ENCODE peak calls at places on chromosomes 2 and 18, in eight cellular contexts. One of them, this sample, is unnamed.

GRCh38 chr18:12283256-12283655 is 24.8 kb upstream of the TUBB6 start:
- DNase-seq in HCEC 1CT: peak; percentile 65
- DNase-seq in 8988T: peak; percentile 78
- DNase-seq in AG10803: peak; percentile 26
- DNase-seq in hypothalamus: no peak
- DNase-seq in hepatocyte: no peak
- DNase-seq in GM19239: no peak
- DNase-seq in left colon: no peak
- DNase-seq in this sample: peak; percentile 29

GRCh38 chr2:98324181-98324580 is 22.1 kb upstream of the CNGA3 start:
- DNase-seq in HCEC 1CT: peak; percentile 91
- DNase-seq in 8988T: no peak
- DNase-seq in AG10803: no peak
- DNase-seq in hypothalamus: no peak
- DNase-seq in hepatocyte: no peak
- DNase-seq in GM19239: no peak
- DNase-seq in left colon: no peak
- DNase-seq in this sample: no peak

GRCh38 chr2:108922141-108922915 is 66.7 kb downstream of the EDAR start:
- DNase-seq in HCEC 1CT: peak; percentile 40
- DNase-seq in 8988T: no peak
- DNase-seq in AG10803: peak; percentile 25
- DNase-seq in hypothalamus: no peak
- DNase-seq in hepatocyte: no peak
- DNase-seq in GM19239: no peak
- DNase-seq in left colon: peak; percentile 25
- DNase-seq in this sample: no peak

GRCh38 chr2:219947575-219947974 is 320.1 kb downstream of the SLC4A3 start:
- DNase-seq in HCEC 1CT: peak; percentile 58
- DNase-seq in 8988T: no peak
- DNase-seq in AG10803: peak; percentile 62
- DNase-seq in hypothalamus: no peak
- DNase-seq in hepatocyte: no peak
- DNase-seq in GM19239: no peak
- DNase-seq in left colon: no peak
- DNase-seq in this sample: no peak

GRCh38 chr2:26333286-26333685 is 12.7 kb upstream of the SELENOI start:
- DNase-seq in HCEC 1CT: no peak
- DNase-seq in 8988T: no peak
- DNase-seq in AG10803: no peak
- DNase-seq in hypothalamus: no peak
- DNase-seq in hepatocyte: peak; percentile 77
- DNase-seq in GM19239: no peak
- DNase-seq in left colon: no peak
- DNase-seq in this sample: peak; percentile 85

GRCh38 chr2:167509585-167509984 is 621.3 kb downstream of the XIRP2 start:
- DNase-seq in HCEC 1CT: peak; percentile 87
- DNase-seq in 8988T: no peak
- DNase-seq in AG10803: peak; percentile 13
- DNase-seq in hypothalamus: no peak
- DNase-seq in hepatocyte: peak; percentile 31
- DNase-seq in GM19239: no peak
- DNase-seq in left colon: no peak
- DNase-seq in this sample: peak; percentile 60

GRCh38 chr18:35592298-35592697 is 10.8 kb downstream of the GALNT1 start:
- DNase-seq in HCEC 1CT: no peak
- DNase-seq in 8988T: no peak
- DNase-seq in AG10803: no peak
- DNase-seq in hypothalamus: no peak
- DNase-seq in hepatocyte: no peak
- DNase-seq in GM19239: no peak
- DNase-seq in left colon: no peak
- DNase-seq in this sample: no peak

GRCh38 chr2:181682795-181683517 is 2.6 kb upstream of the NEUROD1 start:
- DNase-seq in HCEC 1CT: no peak
- DNase-seq in 8988T: peak; percentile 27
- DNase-seq in AG10803: no peak
- DNase-seq in hypothalamus: no peak
- DNase-seq in hepatocyte: no peak
- DNase-seq in GM19239: no peak
- DNase-seq in left colon: no peak
- DNase-seq in this sample: no peak

GRCh38 chr2:229363126-229363814 is 92.2 kb upstream of the PID1 start:
- DNase-seq in HCEC 1CT: no peak
- DNase-seq in 8988T: no peak
- DNase-seq in AG10803: peak; percentile 68
- DNase-seq in hypothalamus: no peak
- DNase-seq in hepatocyte: no peak
- DNase-seq in GM19239: no peak
- DNase-seq in left colon: no peak
- DNase-seq in this sample: no peak

GRCh38 chr18:32684940-32685339 is 87.9 kb downstream of the KLHL14 start:
- DNase-seq in HCEC 1CT: no peak
- DNase-seq in 8988T: no peak
- DNase-seq in AG10803: no peak
- DNase-seq in hypothalamus: no peak
- DNase-seq in hepatocyte: no peak
- DNase-seq in GM19239: no peak
- DNase-seq in left colon: no peak
- DNase-seq in this sample: no peak

GRCh38 chr2:215697496-215697895 is 261.6 kb upstream of the FN1 start:
- DNase-seq in HCEC 1CT: no peak
- DNase-seq in 8988T: no peak
- DNase-seq in AG10803: no peak
- DNase-seq in hypothalamus: no peak
- DNase-seq in hepatocyte: no peak
- DNase-seq in GM19239: no peak
- DNase-seq in left colon: no peak
- DNase-seq in this sample: no peak

GRCh38 chr18:74857901-74858300 is 260.2 kb downstream of the ZNF407 start:
- DNase-seq in HCEC 1CT: no peak
- DNase-seq in 8988T: no peak
- DNase-seq in AG10803: no peak
- DNase-seq in hypothalamus: no peak
- DNase-seq in hepatocyte: no peak
- DNase-seq in GM19239: no peak
- DNase-seq in left colon: no peak
- DNase-seq in this sample: no peak

GRCh38 chr18:7269903-7270302 is 39.0 kb downstream of the LRRC30 start:
- DNase-seq in HCEC 1CT: no peak
- DNase-seq in 8988T: no peak
- DNase-seq in AG10803: no peak
- DNase-seq in hypothalamus: no peak
- DNase-seq in hepatocyte: no peak
- DNase-seq in GM19239: no peak
- DNase-seq in left colon: no peak
- DNase-seq in this sample: no peak

GRCh38 chr2:54560146-54560881 is 104.2 kb downstream of the SPTBN1 start:
- DNase-seq in HCEC 1CT: peak; percentile 78
- DNase-seq in 8988T: peak; percentile 48
- DNase-seq in AG10803: peak; percentile 86
- DNase-seq in hypothalamus: no peak
- DNase-seq in hepatocyte: peak; percentile 42
- DNase-seq in GM19239: no peak
- DNase-seq in left colon: no peak
- DNase-seq in this sample: no peak

GRCh38 chr2:1553671-1554295 is 140.5 kb downstream of the TPO start:
- DNase-seq in HCEC 1CT: peak; percentile 87
- DNase-seq in 8988T: no peak
- DNase-seq in AG10803: peak; percentile 84
- DNase-seq in hypothalamus: no peak
- DNase-seq in hepatocyte: peak; percentile 70
- DNase-seq in GM19239: no peak
- DNase-seq in left colon: no peak
- DNase-seq in this sample: no peak

GRCh38 chr2:105747997-105748396 is 3.3 kb downstream of the NCK2 start:
- DNase-seq in HCEC 1CT: no peak
- DNase-seq in 8988T: no peak
- DNase-seq in AG10803: no peak
- DNase-seq in hypothalamus: no peak
- DNase-seq in hepatocyte: no peak
- DNase-seq in GM19239: no peak
- DNase-seq in left colon: no peak
- DNase-seq in this sample: no peak

GRCh38 chr2:132550945-132551344 is 119.1 kb downstream of the LYPD1 start:
- DNase-seq in HCEC 1CT: no peak
- DNase-seq in 8988T: no peak
- DNase-seq in AG10803: peak; percentile 20
- DNase-seq in hypothalamus: no peak
- DNase-seq in hepatocyte: no peak
- DNase-seq in GM19239: no peak
- DNase-seq in left colon: no peak
- DNase-seq in this sample: no peak

GRCh38 chr2:63814114-63814513 is 27.6 kb upstream of the UGP2 start:
- DNase-seq in HCEC 1CT: peak; percentile 70
- DNase-seq in 8988T: no peak
- DNase-seq in AG10803: peak; percentile 21
- DNase-seq in hypothalamus: no peak
- DNase-seq in hepatocyte: no peak
- DNase-seq in GM19239: no peak
- DNase-seq in left colon: no peak
- DNase-seq in this sample: no peak

GRCh38 chr2:75464348-75464946 is 96.3 kb downstream of the EVA1A start:
- DNase-seq in HCEC 1CT: no peak
- DNase-seq in 8988T: no peak
- DNase-seq in AG10803: peak; percentile 46
- DNase-seq in hypothalamus: no peak
- DNase-seq in hepatocyte: peak; percentile 37
- DNase-seq in GM19239: no peak
- DNase-seq in left colon: no peak
- DNase-seq in this sample: peak; percentile 39

GRCh38 chr2:197072533-197072932 is 146.0 kb upstream of the PGAP1 start:
- DNase-seq in HCEC 1CT: no peak
- DNase-seq in 8988T: no peak
- DNase-seq in AG10803: no peak
- DNase-seq in hypothalamus: no peak
- DNase-seq in hepatocyte: no peak
- DNase-seq in GM19239: no peak
- DNase-seq in left colon: no peak
- DNase-seq in this sample: no peak

GRCh38 chr18:6021341-6022088 is 126.2 kb upstream of the TMEM200C start:
- DNase-seq in HCEC 1CT: no peak
- DNase-seq in 8988T: no peak
- DNase-seq in AG10803: no peak
- DNase-seq in hypothalamus: no peak
- DNase-seq in hepatocyte: no peak
- DNase-seq in GM19239: no peak
- DNase-seq in left colon: no peak
- DNase-seq in this sample: no peak